ENCODE peak calls at places on chromosome 1, in seven cellular contexts. One of them, this sample, is unnamed.

GRCh38 chr1:153608742-153609584 is 4.0 kb downstream of the S100A16 start:
- DNase-seq in RWPE1: peak; percentile 97
- DNase-seq in NCI-H187 treated with DMSO at 0.1 percent for 48 hours: no peak
- DNase-seq in activated CD4-positive, alpha-beta T cell treated with anti-CD3 and anti-CD28 coated beads, Interleukin-2, amount 50 U/mL, for 24 hours: no peak
- DNase-seq in activated CD8-positive, alpha-beta memory T cell treated with anti-CD3 and anti-CD28 coated beads, Interleukin-2, amount 10 ng/mL, durations not matched to agents 7 days and 5 days: no peak
- DNase-seq in bronchial epithelial cell: peak; percentile 98
- DNase-seq in IMR-90: peak; percentile 95
- DNase-seq in this sample: peak; percentile 55

GRCh38 chr1:38741341-38741740 is 118.2 kb downstream of the RRAGC start:
- DNase-seq in NCI-H187 treated with DMSO at 0.1 percent for 48 hours: no peak
- DNase-seq in activated CD4-positive, alpha-beta T cell treated with anti-CD3 and anti-CD28 coated beads, Interleukin-2, amount 50 U/mL, for 24 hours: no peak
- DNase-seq in IMR-90: no peak
- DNase-seq in activated CD8-positive, alpha-beta memory T cell treated with anti-CD3 and anti-CD28 coated beads, Interleukin-2, amount 10 ng/mL, durations not matched to agents 7 days and 5 days: no peak
- DNase-seq in bronchial epithelial cell: no peak
- DNase-seq in RWPE1: no peak
- DNase-seq in this sample: no peak

GRCh38 chr1:21539933-21540332 is 30.7 kb downstream of the ALPL start:
- DNase-seq in IMR-90: no peak
- DNase-seq in activated CD8-positive, alpha-beta memory T cell treated with anti-CD3 and anti-CD28 coated beads, Interleukin-2, amount 10 ng/mL, durations not matched to agents 7 days and 5 days: no peak
- DNase-seq in activated CD4-positive, alpha-beta T cell treated with anti-CD3 and anti-CD28 coated beads, Interleukin-2, amount 50 U/mL, for 24 hours: no peak
- DNase-seq in NCI-H187 treated with DMSO at 0.1 percent for 48 hours: no peak
- DNase-seq in RWPE1: peak; percentile 38
- DNase-seq in bronchial epithelial cell: no peak
- DNase-seq in this sample: no peak

GRCh38 chr1:59672851-59673574 is 141.7 kb upstream of the HOOK1 start:
- DNase-seq in NCI-H187 treated with DMSO at 0.1 percent for 48 hours: no peak
- DNase-seq in activated CD4-positive, alpha-beta T cell treated with anti-CD3 and anti-CD28 coated beads, Interleukin-2, amount 50 U/mL, for 24 hours: no peak
- DNase-seq in bronchial epithelial cell: peak; percentile 95
- DNase-seq in IMR-90: peak; percentile 81
- DNase-seq in RWPE1: peak; percentile 83
- DNase-seq in activated CD8-positive, alpha-beta memory T cell treated with anti-CD3 and anti-CD28 coated beads, Interleukin-2, amount 10 ng/mL, durations not matched to agents 7 days and 5 days: no peak
- DNase-seq in this sample: no peak

GRCh38 chr1:177171536-177172123 is 872 bp downstream of the BRINP2 start:
- DNase-seq in IMR-90: no peak
- DNase-seq in NCI-H187 treated with DMSO at 0.1 percent for 48 hours: no peak
- DNase-seq in activated CD8-positive, alpha-beta memory T cell treated with anti-CD3 and anti-CD28 coated beads, Interleukin-2, amount 10 ng/mL, durations not matched to agents 7 days and 5 days: no peak
- DNase-seq in RWPE1: no peak
- DNase-seq in activated CD4-positive, alpha-beta T cell treated with anti-CD3 and anti-CD28 coated beads, Interleukin-2, amount 50 U/mL, for 24 hours: no peak
- DNase-seq in bronchial epithelial cell: no peak
- DNase-seq in this sample: peak; percentile 54

GRCh38 chr1:12811409-12811784 is 19.8 kb downstream of the PRAMEF11 start:
- DNase-seq in IMR-90: no peak
- DNase-seq in activated CD4-positive, alpha-beta T cell treated with anti-CD3 and anti-CD28 coated beads, Interleukin-2, amount 50 U/mL, for 24 hours: no peak
- DNase-seq in NCI-H187 treated with DMSO at 0.1 percent for 48 hours: no peak
- DNase-seq in bronchial epithelial cell: peak; percentile 4
- DNase-seq in activated CD8-positive, alpha-beta memory T cell treated with anti-CD3 and anti-CD28 coated beads, Interleukin-2, amount 10 ng/mL, durations not matched to agents 7 days and 5 days: no peak
- DNase-seq in RWPE1: no peak
- DNase-seq in this sample: no peak

GRCh38 chr1:34163792-34164509 is 1.1 kb downstream of the CSMD2 start:
- DNase-seq in RWPE1: no peak
- DNase-seq in activated CD8-positive, alpha-beta memory T cell treated with anti-CD3 and anti-CD28 coated beads, Interleukin-2, amount 10 ng/mL, durations not matched to agents 7 days and 5 days: no peak
- DNase-seq in IMR-90: no peak
- DNase-seq in bronchial epithelial cell: no peak
- DNase-seq in activated CD4-positive, alpha-beta T cell treated with anti-CD3 and anti-CD28 coated beads, Interleukin-2, amount 50 U/mL, for 24 hours: no peak
- DNase-seq in NCI-H187 treated with DMSO at 0.1 percent for 48 hours: no peak
- DNase-seq in this sample: peak; percentile 67

GRCh38 chr1:194476351-194476750 is 1289.9 kb upstream of the B3GALT2 start:
- DNase-seq in bronchial epithelial cell: no peak
- DNase-seq in IMR-90: no peak
- DNase-seq in NCI-H187 treated with DMSO at 0.1 percent for 48 hours: no peak
- DNase-seq in RWPE1: no peak
- DNase-seq in activated CD4-positive, alpha-beta T cell treated with anti-CD3 and anti-CD28 coated beads, Interleukin-2, amount 50 U/mL, for 24 hours: no peak
- DNase-seq in activated CD8-positive, alpha-beta memory T cell treated with anti-CD3 and anti-CD28 coated beads, Interleukin-2, amount 10 ng/mL, durations not matched to agents 7 days and 5 days: no peak
- DNase-seq in this sample: no peak

GRCh38 chr1:155078496-155079209 is at the start of gene EFNA3:
- DNase-seq in IMR-90: peak; percentile 42
- DNase-seq in RWPE1: peak; percentile 84
- DNase-seq in activated CD8-positive, alpha-beta memory T cell treated with anti-CD3 and anti-CD28 coated beads, Interleukin-2, amount 10 ng/mL, durations not matched to agents 7 days and 5 days: peak; percentile 66
- DNase-seq in activated CD4-positive, alpha-beta T cell treated with anti-CD3 and anti-CD28 coated beads, Interleukin-2, amount 50 U/mL, for 24 hours: no peak
- DNase-seq in bronchial epithelial cell: no peak
- DNase-seq in NCI-H187 treated with DMSO at 0.1 percent for 48 hours: no peak
- DNase-seq in this sample: peak; percentile 67

GRCh38 chr1:105838071-105838470 is 1218.4 kb upstream of the PRMT6 start:
- DNase-seq in RWPE1: no peak
- DNase-seq in NCI-H187 treated with DMSO at 0.1 percent for 48 hours: no peak
- DNase-seq in bronchial epithelial cell: no peak
- DNase-seq in IMR-90: no peak
- DNase-seq in activated CD4-positive, alpha-beta T cell treated with anti-CD3 and anti-CD28 coated beads, Interleukin-2, amount 50 U/mL, for 24 hours: no peak
- DNase-seq in activated CD8-positive, alpha-beta memory T cell treated with anti-CD3 and anti-CD28 coated beads, Interleukin-2, amount 10 ng/mL, durations not matched to agents 7 days and 5 days: no peak
- DNase-seq in this sample: no peak

GRCh38 chr1:6385673-6386191 is 7.8 kb downstream of the ACOT7 start:
- DNase-seq in IMR-90: peak; percentile 76
- DNase-seq in activated CD8-positive, alpha-beta memory T cell treated with anti-CD3 and anti-CD28 coated beads, Interleukin-2, amount 10 ng/mL, durations not matched to agents 7 days and 5 days: no peak
- DNase-seq in bronchial epithelial cell: peak; percentile 98
- DNase-seq in NCI-H187 treated with DMSO at 0.1 percent for 48 hours: no peak
- DNase-seq in activated CD4-positive, alpha-beta T cell treated with anti-CD3 and anti-CD28 coated beads, Interleukin-2, amount 50 U/mL, for 24 hours: no peak
- DNase-seq in RWPE1: peak; percentile 97
- DNase-seq in this sample: peak; percentile 43

GRCh38 chr1:14871569-14871968 is 273.1 kb downstream of the KAZN start:
- DNase-seq in IMR-90: no peak
- DNase-seq in activated CD8-positive, alpha-beta memory T cell treated with anti-CD3 and anti-CD28 coated beads, Interleukin-2, amount 10 ng/mL, durations not matched to agents 7 days and 5 days: no peak
- DNase-seq in NCI-H187 treated with DMSO at 0.1 percent for 48 hours: no peak
- DNase-seq in RWPE1: no peak
- DNase-seq in activated CD4-positive, alpha-beta T cell treated with anti-CD3 and anti-CD28 coated beads, Interleukin-2, amount 50 U/mL, for 24 hours: no peak
- DNase-seq in bronchial epithelial cell: no peak
- DNase-seq in this sample: no peak